ENCODE peak calls at places on chromosomes 13 and 19, in ten cellular contexts. One of them, this sample, is unnamed.

GRCh38 chr13:66489172-66489571 is 741.0 kb downstream of the PCDH9 start:
- DNase-seq in activated gamma-delta T cell treated with Interleukin-2 at 50 U/mL for 16 hours: no peak
- DNase-seq in MCF 10A: no peak
- DNase-seq in GF-D8: no peak
- DNase-seq in brain microvascular endothelial cell: no peak
- DNase-seq in M059J: no peak
- DNase-seq in hippocampal formation: no peak
- DNase-seq in stimulated activated CD4-positive, alpha-beta T cell treated with anti-CD3 and anti-CD28 coated beads, Interleukin-4, amount 100 ng/mL, for 1 hour: no peak
- DNase-seq in KG1: no peak
- DNase-seq in GM20000: no peak
- DNase-seq in this sample: no peak

GRCh38 chr13:43289458-43290255 is 266.3 kb downstream of the DNAJC15 start:
- DNase-seq in activated gamma-delta T cell treated with Interleukin-2 at 50 U/mL for 16 hours: no peak
- DNase-seq in MCF 10A: no peak
- DNase-seq in GF-D8: no peak
- DNase-seq in brain microvascular endothelial cell: no peak
- DNase-seq in M059J: peak; percentile 25
- DNase-seq in hippocampal formation: no peak
- DNase-seq in stimulated activated CD4-positive, alpha-beta T cell treated with anti-CD3 and anti-CD28 coated beads, Interleukin-4, amount 100 ng/mL, for 1 hour: no peak
- DNase-seq in KG1: no peak
- DNase-seq in GM20000: no peak
- DNase-seq in this sample: no peak

GRCh38 chr19:38248421-38248820 is 7.8 kb downstream of the PPP1R14A start:
- DNase-seq in activated gamma-delta T cell treated with Interleukin-2 at 50 U/mL for 16 hours: no peak
- DNase-seq in MCF 10A: no peak
- DNase-seq in GF-D8: no peak
- DNase-seq in brain microvascular endothelial cell: no peak
- DNase-seq in M059J: no peak
- DNase-seq in hippocampal formation: no peak
- DNase-seq in stimulated activated CD4-positive, alpha-beta T cell treated with anti-CD3 and anti-CD28 coated beads, Interleukin-4, amount 100 ng/mL, for 1 hour: no peak
- DNase-seq in KG1: no peak
- DNase-seq in GM20000: no peak
- DNase-seq in this sample: no peak

GRCh38 chr19:16327501-16327900 is 2.9 kb downstream of the KLF2 start:
- DNase-seq in activated gamma-delta T cell treated with Interleukin-2 at 50 U/mL for 16 hours: no peak
- DNase-seq in MCF 10A: no peak
- DNase-seq in GF-D8: no peak
- DNase-seq in brain microvascular endothelial cell: no peak
- DNase-seq in M059J: no peak
- DNase-seq in hippocampal formation: no peak
- DNase-seq in stimulated activated CD4-positive, alpha-beta T cell treated with anti-CD3 and anti-CD28 coated beads, Interleukin-4, amount 100 ng/mL, for 1 hour: no peak
- DNase-seq in KG1: no peak
- DNase-seq in GM20000: no peak
- DNase-seq in this sample: no peak

GRCh38 chr13:66138172-66138811 is 1091.8 kb downstream of the PCDH9 start:
- DNase-seq in activated gamma-delta T cell treated with Interleukin-2 at 50 U/mL for 16 hours: no peak
- DNase-seq in MCF 10A: no peak
- DNase-seq in GF-D8: peak; percentile 41
- DNase-seq in brain microvascular endothelial cell: no peak
- DNase-seq in M059J: no peak
- DNase-seq in hippocampal formation: no peak
- DNase-seq in stimulated activated CD4-positive, alpha-beta T cell treated with anti-CD3 and anti-CD28 coated beads, Interleukin-4, amount 100 ng/mL, for 1 hour: no peak
- DNase-seq in KG1: peak; percentile 48
- DNase-seq in GM20000: peak; percentile 41
- DNase-seq in this sample: no peak

GRCh38 chr19:49918089-49918488 is 10.9 kb upstream of the ATF5 start:
- DNase-seq in activated gamma-delta T cell treated with Interleukin-2 at 50 U/mL for 16 hours: no peak
- DNase-seq in MCF 10A: no peak
- DNase-seq in GF-D8: no peak
- DNase-seq in brain microvascular endothelial cell: no peak
- DNase-seq in M059J: no peak
- DNase-seq in hippocampal formation: no peak
- DNase-seq in stimulated activated CD4-positive, alpha-beta T cell treated with anti-CD3 and anti-CD28 coated beads, Interleukin-4, amount 100 ng/mL, for 1 hour: no peak
- DNase-seq in KG1: no peak
- DNase-seq in GM20000: no peak
- DNase-seq in this sample: no peak

GRCh38 chr13:104779311-104779710 is 1713.1 kb upstream of the SLC10A2 start:
- DNase-seq in activated gamma-delta T cell treated with Interleukin-2 at 50 U/mL for 16 hours: no peak
- DNase-seq in MCF 10A: peak; percentile 20
- DNase-seq in GF-D8: no peak
- DNase-seq in brain microvascular endothelial cell: peak; percentile 26
- DNase-seq in M059J: peak; percentile 28
- DNase-seq in hippocampal formation: no peak
- DNase-seq in stimulated activated CD4-positive, alpha-beta T cell treated with anti-CD3 and anti-CD28 coated beads, Interleukin-4, amount 100 ng/mL, for 1 hour: no peak
- DNase-seq in KG1: no peak
- DNase-seq in GM20000: no peak
- DNase-seq in this sample: peak; percentile 50

GRCh38 chr19:40613669-40614594 is 12.8 kb downstream of the LTBP4 start:
- DNase-seq in activated gamma-delta T cell treated with Interleukin-2 at 50 U/mL for 16 hours: peak; percentile 79
- DNase-seq in MCF 10A: no peak
- DNase-seq in GF-D8: no peak
- DNase-seq in brain microvascular endothelial cell: peak; percentile 85
- DNase-seq in M059J: no peak
- DNase-seq in hippocampal formation: no peak
- DNase-seq in stimulated activated CD4-positive, alpha-beta T cell treated with anti-CD3 and anti-CD28 coated beads, Interleukin-4, amount 100 ng/mL, for 1 hour: peak; percentile 89
- DNase-seq in KG1: peak; percentile 9
- DNase-seq in GM20000: peak; percentile 93
- DNase-seq in this sample: peak; percentile 92

GRCh38 chr19:6226444-6227155 is 53.2 kb downstream of the MLLT1 start:
- DNase-seq in activated gamma-delta T cell treated with Interleukin-2 at 50 U/mL for 16 hours: no peak
- DNase-seq in MCF 10A: no peak
- DNase-seq in GF-D8: no peak
- DNase-seq in brain microvascular endothelial cell: no peak
- DNase-seq in M059J: no peak
- DNase-seq in hippocampal formation: no peak
- DNase-seq in stimulated activated CD4-positive, alpha-beta T cell treated with anti-CD3 and anti-CD28 coated beads, Interleukin-4, amount 100 ng/mL, for 1 hour: no peak
- DNase-seq in KG1: no peak
- DNase-seq in GM20000: no peak
- DNase-seq in this sample: no peak

GRCh38 chr13:99704390-99704789 is 203.1 kb downstream of the TM9SF2 start:
- DNase-seq in activated gamma-delta T cell treated with Interleukin-2 at 50 U/mL for 16 hours: no peak
- DNase-seq in MCF 10A: no peak
- DNase-seq in GF-D8: no peak
- DNase-seq in brain microvascular endothelial cell: no peak
- DNase-seq in M059J: no peak
- DNase-seq in hippocampal formation: no peak
- DNase-seq in stimulated activated CD4-positive, alpha-beta T cell treated with anti-CD3 and anti-CD28 coated beads, Interleukin-4, amount 100 ng/mL, for 1 hour: no peak
- DNase-seq in KG1: no peak
- DNase-seq in GM20000: no peak
- DNase-seq in this sample: no peak

GRCh38 chr13:27696731-27697130 is 75.0 kb downstream of the POLR1D start:
- DNase-seq in activated gamma-delta T cell treated with Interleukin-2 at 50 U/mL for 16 hours: no peak
- DNase-seq in MCF 10A: no peak
- DNase-seq in GF-D8: no peak
- DNase-seq in brain microvascular endothelial cell: no peak
- DNase-seq in M059J: no peak
- DNase-seq in hippocampal formation: no peak
- DNase-seq in stimulated activated CD4-positive, alpha-beta T cell treated with anti-CD3 and anti-CD28 coated beads, Interleukin-4, amount 100 ng/mL, for 1 hour: no peak
- DNase-seq in KG1: no peak
- DNase-seq in GM20000: no peak
- DNase-seq in this sample: no peak

GRCh38 chr13:92103673-92104296 is 705.4 kb downstream of the GPC5 start:
- DNase-seq in activated gamma-delta T cell treated with Interleukin-2 at 50 U/mL for 16 hours: no peak
- DNase-seq in MCF 10A: no peak
- DNase-seq in GF-D8: no peak
- DNase-seq in brain microvascular endothelial cell: peak; percentile 40
- DNase-seq in M059J: no peak
- DNase-seq in hippocampal formation: no peak
- DNase-seq in stimulated activated CD4-positive, alpha-beta T cell treated with anti-CD3 and anti-CD28 coated beads, Interleukin-4, amount 100 ng/mL, for 1 hour: no peak
- DNase-seq in KG1: no peak
- DNase-seq in GM20000: no peak
- DNase-seq in this sample: no peak

GRCh38 chr19:15644066-15644741 is 3.5 kb downstream of the CYP4F3 start:
- DNase-seq in activated gamma-delta T cell treated with Interleukin-2 at 50 U/mL for 16 hours: no peak
- DNase-seq in MCF 10A: no peak
- DNase-seq in GF-D8: no peak
- DNase-seq in brain microvascular endothelial cell: no peak
- DNase-seq in M059J: no peak
- DNase-seq in hippocampal formation: no peak
- DNase-seq in stimulated activated CD4-positive, alpha-beta T cell treated with anti-CD3 and anti-CD28 coated beads, Interleukin-4, amount 100 ng/mL, for 1 hour: no peak
- DNase-seq in KG1: no peak
- DNase-seq in GM20000: no peak
- DNase-seq in this sample: no peak

This sample was measured in H9.